ENCODE peak calls at places on chromosomes 5 and 9, in nine cellular contexts. One of them, this sample, is unnamed.

GRCh38 chr9:136650648-136651047 is 12.1 kb upstream of the EGFL7 start:
- DNase-seq in type B pancreatic cell: no peak
- DNase-seq in progenitor cell of endocrine pancreas: no peak
- DNase-seq in neural progenitor cell: no peak
- DNase-seq in fibroblast of lung: no peak
- DNase-seq in epithelial cell of esophagus: no peak
- DNase-seq in psoas muscle: no peak
- DNase-seq in upper lobe of right lung: no peak
- DNase-seq in ovary: no peak
- DNase-seq in this sample: no peak

GRCh38 chr5:21858441-21858840 is 994.7 kb downstream of the CDH12 start:
- DNase-seq in neural progenitor cell: no peak
- DNase-seq in fibroblast of lung: no peak
- DNase-seq in type B pancreatic cell: no peak
- DNase-seq in psoas muscle: no peak
- DNase-seq in upper lobe of right lung: no peak
- DNase-seq in epithelial cell of esophagus: no peak
- DNase-seq in ovary: no peak
- DNase-seq in progenitor cell of endocrine pancreas: no peak
- DNase-seq in this sample: no peak

GRCh38 chr9:120982851-120983250 is 56.3 kb upstream of the TRAF1 start:
- DNase-seq in ovary: no peak
- DNase-seq in type B pancreatic cell: no peak
- DNase-seq in epithelial cell of esophagus: no peak
- DNase-seq in upper lobe of right lung: no peak
- DNase-seq in progenitor cell of endocrine pancreas: no peak
- DNase-seq in fibroblast of lung: no peak
- DNase-seq in neural progenitor cell: no peak
- DNase-seq in psoas muscle: no peak
- DNase-seq in this sample: no peak

GRCh38 chr9:135641745-135642144 is 2.4 kb upstream of the GLT6D1 start:
- DNase-seq in progenitor cell of endocrine pancreas: no peak
- DNase-seq in epithelial cell of esophagus: no peak
- DNase-seq in psoas muscle: no peak
- DNase-seq in fibroblast of lung: peak
- DNase-seq in type B pancreatic cell: no peak
- DNase-seq in neural progenitor cell: no peak
- DNase-seq in upper lobe of right lung: no peak
- DNase-seq in ovary: no peak
- DNase-seq in this sample: no peak

GRCh38 chr9:70091553-70091952 is 47.9 kb downstream of the MAMDC2 start:
- DNase-seq in epithelial cell of esophagus: no peak
- DNase-seq in fibroblast of lung: no peak
- DNase-seq in type B pancreatic cell: no peak
- DNase-seq in psoas muscle: no peak
- DNase-seq in ovary: no peak
- DNase-seq in progenitor cell of endocrine pancreas: no peak
- DNase-seq in upper lobe of right lung: no peak
- DNase-seq in neural progenitor cell: no peak
- DNase-seq in this sample: no peak

GRCh38 chr5:13898569-13898968 is 45.9 kb downstream of the DNAH5 start:
- DNase-seq in fibroblast of lung: no peak
- DNase-seq in upper lobe of right lung: no peak
- DNase-seq in psoas muscle: no peak
- DNase-seq in type B pancreatic cell: no peak
- DNase-seq in progenitor cell of endocrine pancreas: no peak
- DNase-seq in neural progenitor cell: no peak
- DNase-seq in ovary: no peak
- DNase-seq in epithelial cell of esophagus: no peak
- DNase-seq in this sample: no peak

GRCh38 chr9:20023237-20023928 is 234.5 kb upstream of the SLC24A2 start:
- DNase-seq in type B pancreatic cell: no peak
- DNase-seq in epithelial cell of esophagus: no peak
- DNase-seq in ovary: no peak
- DNase-seq in progenitor cell of endocrine pancreas: no peak
- DNase-seq in fibroblast of lung: no peak
- DNase-seq in neural progenitor cell: no peak
- DNase-seq in psoas muscle: no peak
- DNase-seq in upper lobe of right lung: no peak
- DNase-seq in this sample: no peak

GRCh38 chr5:140821375-140822280 is at the start of gene PCDHA5:
- DNase-seq in psoas muscle: no peak
- DNase-seq in progenitor cell of endocrine pancreas: no peak
- DNase-seq in epithelial cell of esophagus: peak
- DNase-seq in upper lobe of right lung: no peak
- DNase-seq in ovary: no peak
- DNase-seq in fibroblast of lung: no peak
- DNase-seq in neural progenitor cell: no peak
- DNase-seq in type B pancreatic cell: no peak
- DNase-seq in this sample: no peak

GRCh38 chr9:95890594-95890993 is 15.1 kb downstream of the ERCC6L2 start:
- DNase-seq in type B pancreatic cell: no peak
- DNase-seq in psoas muscle: no peak
- DNase-seq in progenitor cell of endocrine pancreas: no peak
- DNase-seq in fibroblast of lung: no peak
- DNase-seq in ovary: no peak
- DNase-seq in upper lobe of right lung: no peak
- DNase-seq in neural progenitor cell: no peak
- DNase-seq in epithelial cell of esophagus: no peak
- DNase-seq in this sample: no peak

GRCh38 chr9:124780757-124781151 is 3.8 kb downstream of the OLFML2A start:
- DNase-seq in upper lobe of right lung: peak
- DNase-seq in epithelial cell of esophagus: no peak
- DNase-seq in neural progenitor cell: no peak
- DNase-seq in fibroblast of lung: no peak
- DNase-seq in psoas muscle: no peak
- DNase-seq in type B pancreatic cell: no peak
- DNase-seq in ovary: no peak
- DNase-seq in progenitor cell of endocrine pancreas: no peak
- DNase-seq in this sample: peak

GRCh38 chr5:13081116-13081515 is 863.4 kb downstream of the DNAH5 start:
- DNase-seq in epithelial cell of esophagus: no peak
- DNase-seq in ovary: no peak
- DNase-seq in psoas muscle: no peak
- DNase-seq in neural progenitor cell: no peak
- DNase-seq in progenitor cell of endocrine pancreas: no peak
- DNase-seq in type B pancreatic cell: no peak
- DNase-seq in upper lobe of right lung: no peak
- DNase-seq in fibroblast of lung: no peak
- DNase-seq in this sample: no peak

GRCh38 chr9:93060746-93061259 is 2.3 kb downstream of the SUSD3 start:
- DNase-seq in fibroblast of lung: peak
- DNase-seq in epithelial cell of esophagus: no peak
- DNase-seq in psoas muscle: no peak
- DNase-seq in neural progenitor cell: no peak
- DNase-seq in ovary: peak
- DNase-seq in progenitor cell of endocrine pancreas: no peak
- DNase-seq in upper lobe of right lung: no peak
- DNase-seq in type B pancreatic cell: no peak
- DNase-seq in this sample: no peak

GRCh38 chr5:149838881-149839739 is 105.5 kb downstream of the PDE6A start:
- DNase-seq in upper lobe of right lung: no peak
- DNase-seq in epithelial cell of esophagus: peak
- DNase-seq in fibroblast of lung: peak
- DNase-seq in type B pancreatic cell: no peak
- DNase-seq in progenitor cell of endocrine pancreas: no peak
- DNase-seq in ovary: no peak
- DNase-seq in neural progenitor cell: no peak
- DNase-seq in psoas muscle: no peak
- DNase-seq in this sample: no peak

GRCh38 chr9:134153450-134153849 is 10.9 kb downstream of the RNU6ATAC start:
- DNase-seq in epithelial cell of esophagus: no peak
- DNase-seq in type B pancreatic cell: no peak
- DNase-seq in neural progenitor cell: no peak
- DNase-seq in progenitor cell of endocrine pancreas: no peak
- DNase-seq in psoas muscle: no peak
- DNase-seq in upper lobe of right lung: no peak
- DNase-seq in fibroblast of lung: no peak
- DNase-seq in ovary: no peak
- DNase-seq in this sample: no peak

GRCh38 chr9:101369286-101369685 is 15.5 kb downstream of the BAAT start:
- DNase-seq in epithelial cell of esophagus: peak
- DNase-seq in ovary: no peak
- DNase-seq in fibroblast of lung: peak
- DNase-seq in progenitor cell of endocrine pancreas: no peak
- DNase-seq in type B pancreatic cell: no peak
- DNase-seq in psoas muscle: no peak
- DNase-seq in neural progenitor cell: no peak
- DNase-seq in upper lobe of right lung: no peak
- DNase-seq in this sample: no peak

DNA sequence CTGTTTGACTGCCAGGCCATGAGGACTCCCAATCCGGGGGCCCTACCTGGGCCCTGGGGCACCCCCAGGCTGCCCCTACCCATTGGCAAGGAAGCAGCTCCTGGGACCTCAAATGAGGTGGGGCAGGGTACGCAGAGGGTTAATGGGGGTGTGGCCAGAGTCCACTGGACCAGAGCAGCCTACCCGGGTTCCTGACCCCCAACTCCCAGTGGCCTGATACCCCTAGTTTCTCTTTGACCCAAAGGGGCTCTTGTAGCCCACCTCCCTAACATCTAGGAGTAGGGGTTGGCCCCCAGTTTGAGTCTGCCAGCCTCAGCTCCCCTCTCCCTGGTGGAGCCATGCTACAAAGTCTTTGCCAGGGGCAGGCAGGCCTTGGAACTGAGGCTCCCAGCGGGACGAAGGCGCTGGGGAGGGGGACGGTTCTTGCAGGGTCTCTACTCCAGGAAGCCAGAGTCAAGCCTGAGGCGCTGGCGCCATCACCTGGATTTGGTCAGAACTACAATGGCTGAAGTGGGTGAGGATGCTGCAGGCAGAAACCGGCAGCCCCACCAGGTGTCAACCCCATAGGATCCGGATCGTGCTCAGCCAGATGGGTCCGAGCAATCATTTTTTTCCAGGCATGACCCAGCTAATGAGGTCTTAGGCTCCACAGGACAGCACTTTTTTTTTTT is 8.4 kb upstream of the CERCAM start:
- DNase-seq in ovary: no peak
- DNase-seq in neural progenitor cell: peak
- DNase-seq in epithelial cell of esophagus: peak
- DNase-seq in psoas muscle: peak
- DNase-seq in fibroblast of lung: peak
- DNase-seq in upper lobe of right lung: no peak
- DNase-seq in progenitor cell of endocrine pancreas: peak
- DNase-seq in type B pancreatic cell: peak
- DNase-seq in this sample: peak
- TF ChIP-seq CTCF in ovary: no peak
- TF ChIP-seq CTCF in neural progenitor cell: peak
- TF ChIP-seq CTCF in epithelial cell of esophagus: peak
- TF ChIP-seq CTCF in psoas muscle: peak
- TF ChIP-seq CTCF in fibroblast of lung: peak
- TF ChIP-seq CTCF in upper lobe of right lung: peak
- TF ChIP-seq CTCF in progenitor cell of endocrine pancreas: peak
- TF ChIP-seq CTCF in type B pancreatic cell: peak
- TF ChIP-seq CTCF in this sample: peak

GRCh38 chr9:6681147-6681956 is 35.8 kb upstream of the GLDC start:
- DNase-seq in neural progenitor cell: peak
- DNase-seq in type B pancreatic cell: peak
- DNase-seq in epithelial cell of esophagus: peak
- DNase-seq in progenitor cell of endocrine pancreas: peak
- DNase-seq in fibroblast of lung: peak
- DNase-seq in psoas muscle: peak
- DNase-seq in ovary: peak
- DNase-seq in upper lobe of right lung: peak
- DNase-seq in this sample: peak
- TF ChIP-seq CTCF in neural progenitor cell: no peak
- TF ChIP-seq CTCF in type B pancreatic cell: no peak
- TF ChIP-seq CTCF in epithelial cell of esophagus: no peak
- TF ChIP-seq CTCF in progenitor cell of endocrine pancreas: no peak
- TF ChIP-seq CTCF in fibroblast of lung: no peak
- TF ChIP-seq CTCF in psoas muscle: no peak
- TF ChIP-seq CTCF in ovary: peak
- TF ChIP-seq CTCF in upper lobe of right lung: no peak
- TF ChIP-seq CTCF in this sample: no peak

DNA sequence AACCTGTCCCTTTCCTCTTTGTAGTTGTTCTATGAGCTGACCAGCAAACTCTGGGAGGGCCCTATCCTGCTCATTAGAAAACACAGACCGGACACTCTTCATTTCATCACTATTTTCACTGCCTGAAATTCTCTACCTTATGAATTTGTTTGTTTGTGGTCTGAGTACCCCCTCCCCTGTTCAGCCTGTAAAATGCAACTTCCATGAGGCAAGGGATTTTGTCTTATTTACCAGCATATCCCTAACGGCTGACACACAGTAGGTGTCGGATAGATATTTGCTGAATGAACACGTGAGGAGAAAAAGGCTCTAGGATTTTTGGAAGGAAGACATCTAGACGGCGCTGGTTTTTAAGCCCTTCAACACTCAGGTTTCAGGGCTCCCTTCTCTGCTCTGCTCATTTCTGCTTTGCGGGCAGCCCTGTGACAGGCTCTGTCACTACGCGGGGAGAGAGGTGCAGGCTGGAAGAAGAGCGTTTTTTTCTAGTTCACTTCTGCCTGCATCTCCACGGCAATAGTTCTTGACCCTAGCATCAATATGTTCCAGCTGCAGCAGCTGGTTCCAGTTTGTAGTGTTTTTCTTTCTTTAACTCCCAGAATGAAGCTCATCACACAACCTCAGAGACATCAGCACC is 41.0 kb downstream of the KCNMB1 start:
- DNase-seq in neural progenitor cell: peak
- DNase-seq in ovary: no peak
- DNase-seq in epithelial cell of esophagus: no peak
- DNase-seq in psoas muscle: no peak
- DNase-seq in fibroblast of lung: no peak
- DNase-seq in progenitor cell of endocrine pancreas: no peak
- DNase-seq in upper lobe of right lung: no peak
- DNase-seq in type B pancreatic cell: no peak
- DNase-seq in this sample: no peak
- TF ChIP-seq CTCF in neural progenitor cell: peak
- TF ChIP-seq CTCF in ovary: peak
- TF ChIP-seq CTCF in epithelial cell of esophagus: no peak
- TF ChIP-seq CTCF in psoas muscle: peak
- TF ChIP-seq CTCF in fibroblast of lung: no peak
- TF ChIP-seq CTCF in progenitor cell of endocrine pancreas: no peak
- TF ChIP-seq CTCF in upper lobe of right lung: peak
- TF ChIP-seq CTCF in type B pancreatic cell: peak
- TF ChIP-seq CTCF in this sample: no peak

DNA sequence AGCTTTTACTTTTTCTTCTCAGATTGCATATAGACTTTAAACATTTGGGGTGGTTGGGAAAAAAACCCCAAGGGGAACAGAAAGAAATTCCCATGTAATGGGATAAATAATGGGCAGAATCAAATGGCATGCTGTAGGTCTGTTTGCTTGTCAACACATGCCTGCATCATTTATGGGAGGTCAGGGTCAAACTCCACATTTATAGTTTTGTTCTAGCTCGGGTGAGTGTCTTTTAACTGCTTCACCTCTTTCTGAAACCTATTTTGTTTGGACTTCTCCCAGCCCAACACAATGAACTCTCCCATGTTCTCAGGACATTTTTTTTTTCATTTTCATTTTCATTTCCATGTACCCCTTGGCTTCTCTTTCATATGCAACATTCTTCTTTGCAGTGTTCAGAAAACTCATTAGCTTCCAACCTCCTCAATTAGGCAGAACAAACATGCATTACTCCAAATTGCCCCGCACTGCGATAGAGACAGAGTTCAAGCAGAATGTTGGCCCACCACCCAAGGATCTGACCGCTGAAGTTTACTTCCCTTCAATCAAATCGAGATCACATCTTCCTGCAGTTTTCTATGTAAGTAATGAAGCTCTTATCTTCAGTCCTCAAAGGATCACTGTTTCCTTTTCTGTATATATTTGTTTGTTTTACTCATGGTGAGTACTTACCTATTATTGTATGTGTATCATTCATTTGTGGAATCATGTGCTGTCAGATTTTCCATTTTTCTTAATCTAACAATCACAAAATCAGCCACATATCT is 354.6 kb downstream of the ZSWIM6 start:
- DNase-seq in psoas muscle: no peak
- DNase-seq in upper lobe of right lung: no peak
- DNase-seq in type B pancreatic cell: no peak
- DNase-seq in fibroblast of lung: no peak
- DNase-seq in epithelial cell of esophagus: no peak
- DNase-seq in ovary: no peak
- DNase-seq in neural progenitor cell: no peak
- DNase-seq in progenitor cell of endocrine pancreas: no peak
- DNase-seq in this sample: no peak
- TF ChIP-seq CTCF in psoas muscle: no peak
- TF ChIP-seq CTCF in upper lobe of right lung: no peak
- TF ChIP-seq CTCF in type B pancreatic cell: no peak
- TF ChIP-seq CTCF in fibroblast of lung: no peak
- TF ChIP-seq CTCF in epithelial cell of esophagus: no peak
- TF ChIP-seq CTCF in ovary: no peak
- TF ChIP-seq CTCF in neural progenitor cell: no peak
- TF ChIP-seq CTCF in progenitor cell of endocrine pancreas: no peak
- TF ChIP-seq CTCF in this sample: no peak